ENCODE peak calls at places on chromosomes 6 and 20, in five cellular contexts. D is cardiac muscle cell; O is tibial nerve; W is MCF 10A; M is activated CD4-positive, alpha-beta T cell treated with anti-CD3 and anti-CD28 coated beads, Interleukin-2, amount 50 U/mL, for 1 hour. K is an unnamed sample.

GRCh38 chr20:63005862-63006564 is 751 bp downstream of the BHLHE23 start:
- DNase-seq in D (peak), O (no peak), W (no peak), M (no peak), K (no peak)

GRCh38 chr6:31144970-31145340 is 6.1 kb upstream of the PSORS1C2 start:
- DNase-seq in D (no peak), O (no peak), W (no peak), M (no peak), K (no peak)

GRCh38 chr20:38200646-38201045 is 35.6 kb upstream of the TGM2 start:
- DNase-seq in D (no peak), O (no peak), W (no peak), M (no peak), K (no peak)

GRCh38 chr20:57399587-57400261 is 8.5 kb downstream of the RBM38 start:
- DNase-seq in D (no peak), O (no peak), W (no peak), M (no peak), K (no peak)

GRCh38 chr20:37823276-37823980 is 79.5 kb upstream of the VSTM2L start:
- DNase-seq in D (no peak), O (no peak), W (no peak), M (no peak), K (no peak)

GRCh38 chr6:23775127-23775526 is 350.9 kb upstream of the NRSN1 start:
- DNase-seq in D (no peak), O (no peak), W (peak), M (no peak), K (no peak)

GRCh38 chr20:17735206-17735804 is 35.5 kb downstream of the BANF2 start:
- DNase-seq in D (peak), O (no peak), W (peak), M (no peak), K (no peak)

GRCh38 chr20:33783818-33784217 is 27.3 kb upstream of the CHMP4B start:
- DNase-seq in D (no peak), O (no peak), W (no peak), M (no peak), K (no peak)

GRCh38 chr20:34952676-34953075 is 2.9 kb downstream of the GSS start:
- DNase-seq in D (peak), O (no peak), W (no peak), M (no peak), K (no peak)

GRCh38 chr20:58713801-58714339 is 21.3 kb downstream of the NPEPL1 start:
- DNase-seq in D (no peak), O (no peak), W (no peak), M (no peak), K (peak)

GRCh38 chr6:116309657-116310056 is 29.9 kb upstream of the TSPYL1 start:
- DNase-seq in D (no peak), O (no peak), W (no peak), M (no peak), K (no peak)

GRCh38 chr20:5531318-5532081 is 214.7 kb upstream of the PROKR2 start:
- DNase-seq in D (peak), O (no peak), W (peak), M (no peak), K (no peak)

GRCh38 chr6:156765117-156765516 is 12.1 kb upstream of the ARID1B start:
- DNase-seq in D (no peak), O (no peak), W (no peak), M (no peak), K (no peak)

GRCh38 chr6:99187429-99187828 is 162.0 kb downstream of the FAXC start:
- DNase-seq in D (no peak), O (no peak), W (no peak), M (no peak), K (no peak)

GRCh38 chr20:35884541-35884865 is 69.8 kb downstream of the SCAND1 start:
- DNase-seq in D (no peak), O (no peak), W (no peak), M (no peak), K (no peak)

K was measured in central memory CD8-positive, alpha-beta T cell.